ENCODE peak calls at places on chromosomes 2 and 18, in seven cellular contexts. One of them, this sample, is unnamed.

GRCh38 chr2:166197446-166197845 is 69.6 kb upstream of the SCN1A start:
- DNase-seq in mucosa of descending colon: no peak
- DNase-seq in spleen: no peak
- DNase-seq in RPMI7951: no peak
- DNase-seq in neural crest cell: no peak
- DNase-seq in NCI-H774: no peak
- DNase-seq in NCI-H2081: no peak
- DNase-seq in this sample: no peak

GRCh38 chr2:63975437-63976124 is 43.6 kb downstream of the VPS54 start:
- DNase-seq in RPMI7951: no peak
- DNase-seq in NCI-H2081: no peak
- DNase-seq in spleen: no peak
- DNase-seq in NCI-H774: no peak
- DNase-seq in neural crest cell: no peak
- DNase-seq in mucosa of descending colon: no peak
- DNase-seq in this sample: no peak

GRCh38 chr2:207167129-207167923 is 1.6 kb upstream of the KLF7 start:
- DNase-seq in mucosa of descending colon: peak; percentile 32
- DNase-seq in spleen: no peak
- DNase-seq in NCI-H774: peak; percentile 47
- DNase-seq in NCI-H2081: peak; percentile 42
- DNase-seq in RPMI7951: peak; percentile 55
- DNase-seq in neural crest cell: no peak
- DNase-seq in this sample: no peak

GRCh38 chr2:28956415-28956826 is 24.7 kb upstream of the TOGARAM2 start:
- DNase-seq in NCI-H2081: no peak
- DNase-seq in RPMI7951: peak; percentile 39
- DNase-seq in neural crest cell: peak; percentile 48
- DNase-seq in mucosa of descending colon: no peak
- DNase-seq in NCI-H774: no peak
- DNase-seq in spleen: no peak
- DNase-seq in this sample: peak; percentile 38

GRCh38 chr2:217396586-217396985 is 536.7 kb upstream of the TNP1 start:
- DNase-seq in neural crest cell: no peak
- DNase-seq in NCI-H2081: no peak
- DNase-seq in spleen: no peak
- DNase-seq in mucosa of descending colon: no peak
- DNase-seq in NCI-H774: no peak
- DNase-seq in RPMI7951: no peak
- DNase-seq in this sample: no peak

GRCh38 chr2:152740743-152741328 is 22.4 kb downstream of the ARL6IP6 start:
- DNase-seq in spleen: no peak
- DNase-seq in NCI-H774: peak; percentile 21
- DNase-seq in neural crest cell: no peak
- DNase-seq in RPMI7951: peak; percentile 62
- DNase-seq in NCI-H2081: peak; percentile 60
- DNase-seq in mucosa of descending colon: no peak
- DNase-seq in this sample: no peak

GRCh38 chr2:217371681-217372297 is 511.9 kb upstream of the TNP1 start:
- DNase-seq in neural crest cell: no peak
- DNase-seq in mucosa of descending colon: no peak
- DNase-seq in NCI-H774: no peak
- DNase-seq in NCI-H2081: no peak
- DNase-seq in RPMI7951: peak; percentile 9
- DNase-seq in spleen: no peak
- DNase-seq in this sample: no peak

GRCh38 chr2:64485961-64486360 is 32.0 kb downstream of the LGALSL start:
- DNase-seq in neural crest cell: no peak
- DNase-seq in spleen: no peak
- DNase-seq in RPMI7951: no peak
- DNase-seq in mucosa of descending colon: no peak
- DNase-seq in NCI-H774: peak; percentile 29
- DNase-seq in NCI-H2081: peak; percentile 58
- DNase-seq in this sample: no peak

GRCh38 chr2:162372818-162373217 is 28.9 kb downstream of the GCA start:
- DNase-seq in NCI-H2081: no peak
- DNase-seq in RPMI7951: no peak
- DNase-seq in mucosa of descending colon: no peak
- DNase-seq in NCI-H774: no peak
- DNase-seq in spleen: no peak
- DNase-seq in neural crest cell: no peak
- DNase-seq in this sample: no peak

GRCh38 chr2:239639366-239640185 is 238.8 kb upstream of the HDAC4 start:
- DNase-seq in spleen: no peak
- DNase-seq in NCI-H2081: no peak
- DNase-seq in mucosa of descending colon: no peak
- DNase-seq in RPMI7951: no peak
- DNase-seq in neural crest cell: no peak
- DNase-seq in NCI-H774: no peak
- DNase-seq in this sample: no peak

GRCh38 chr18:10035306-10035991 is 121.6 kb downstream of the VAPA start:
- DNase-seq in RPMI7951: peak; percentile 92
- DNase-seq in spleen: no peak
- DNase-seq in mucosa of descending colon: no peak
- DNase-seq in NCI-H2081: no peak
- DNase-seq in NCI-H774: peak; percentile 21
- DNase-seq in neural crest cell: no peak
- DNase-seq in this sample: no peak

GRCh38 chr2:112541315-112542122 is 746 bp upstream of the POLR1B start:
- DNase-seq in RPMI7951: peak; percentile 76
- DNase-seq in NCI-H774: peak; percentile 77
- DNase-seq in neural crest cell: peak; percentile 64
- DNase-seq in spleen: peak; percentile 94
- DNase-seq in mucosa of descending colon: peak; percentile 19
- DNase-seq in NCI-H2081: peak; percentile 87
- DNase-seq in this sample: peak; percentile 41

GRCh38 chr2:181911830-181912229 is 20.3 kb downstream of the ITPRID2 start:
- DNase-seq in NCI-H774: no peak
- DNase-seq in NCI-H2081: no peak
- DNase-seq in spleen: no peak
- DNase-seq in neural crest cell: no peak
- DNase-seq in RPMI7951: no peak
- DNase-seq in mucosa of descending colon: no peak
- DNase-seq in this sample: no peak

GRCh38 chr2:28546242-28546641 is 50.4 kb downstream of the PLB1 start:
- DNase-seq in spleen: no peak
- DNase-seq in mucosa of descending colon: no peak
- DNase-seq in neural crest cell: no peak
- DNase-seq in RPMI7951: no peak
- DNase-seq in NCI-H774: no peak
- DNase-seq in NCI-H2081: no peak
- DNase-seq in this sample: no peak

GRCh38 chr2:75647771-75648170 is 1.2 kb downstream of the MRPL19 start:
- DNase-seq in neural crest cell: no peak
- DNase-seq in RPMI7951: peak; percentile 8
- DNase-seq in NCI-H774: no peak
- DNase-seq in NCI-H2081: no peak
- DNase-seq in spleen: no peak
- DNase-seq in mucosa of descending colon: no peak
- DNase-seq in this sample: no peak

GRCh38 chr2:241857041-241857541 is 1.6 kb downstream of the PDCD1 start:
- DNase-seq in NCI-H774: no peak
- DNase-seq in RPMI7951: no peak
- DNase-seq in neural crest cell: no peak
- DNase-seq in NCI-H2081: no peak
- DNase-seq in spleen: peak; percentile 77
- DNase-seq in mucosa of descending colon: no peak
- DNase-seq in this sample: no peak